ENCODE peak calls at places on chromosome 20, in eight cellular contexts. P, U, Z, O, F, L, T and R are unnamed samples.

GRCh38 chr20:33697129-33697528 is 10.9 kb upstream of the E2F1 start:
- DNase-seq in P (no peak), U (no peak), Z (no peak), O (no peak), F (peak), L (no peak), T (no peak), R (no peak)

GRCh38 chr20:38804682-38805501 is 605 bp upstream of the PPP1R16B start:
- DNase-seq in P (no peak), U (peak), Z (peak), O (no peak), F (no peak), L (no peak), T (peak), R (peak)

GRCh38 chr20:59006167-59006863 is 739 bp downstream of the CTSZ start:
- DNase-seq in P (no peak), U (peak), Z (no peak), O (no peak), F (peak), L (no peak), T (no peak), R (no peak)

GRCh38 chr20:13995841-13996240 is 525 bp downstream of the MACROD2 start:
- DNase-seq in P (no peak), U (no peak), Z (peak), O (no peak), F (peak), L (no peak), T (no peak), R (no peak)

GRCh38 chr20:6783752-6784725 is 16.6 kb downstream of the BMP2 start:
- DNase-seq in P (no peak), U (no peak), Z (no peak), O (no peak), F (no peak), L (no peak), T (no peak), R (no peak)

GRCh38 chr20:17768267-17768666 is 68.5 kb downstream of the BANF2 start:
- DNase-seq in P (no peak), U (no peak), Z (no peak), O (no peak), F (no peak), L (no peak), T (no peak), R (no peak)

GRCh38 chr20:37303637-37304036 is 14.2 kb downstream of the MANBAL start:
- DNase-seq in P (no peak), U (no peak), Z (no peak), O (no peak), F (peak), L (no peak), T (no peak), R (no peak)

GRCh38 chr20:36547186-36548005 is 6.1 kb downstream of the MYL9 start:
- DNase-seq in P (no peak), U (peak), Z (no peak), O (no peak), F (peak), L (no peak), T (no peak), R (no peak)

GRCh38 chr20:3848565-3848964 is 1.9 kb downstream of the MAVS start:
- DNase-seq in P (no peak), U (no peak), Z (no peak), O (no peak), F (no peak), L (no peak), T (no peak), R (no peak)

GRCh38 chr20:46767127-46767761 is 57.8 kb downstream of the SLC2A10 start:
- DNase-seq in P (peak), U (no peak), Z (peak), O (peak), F (no peak), L (peak), T (no peak), R (no peak)

GRCh38 chr20:21693322-21693721 is 12.1 kb upstream of the PAX1 start:
- DNase-seq in P (no peak), U (no peak), Z (no peak), O (peak), F (no peak), L (peak), T (no peak), R (no peak)

GRCh38 chr20:49505518-49505917 is 23.1 kb upstream of the KCNB1 start:
- DNase-seq in P (no peak), U (no peak), Z (no peak), O (no peak), F (peak), L (no peak), T (no peak), R (no peak)
- TF ChIP-seq POLR2AphosphoS5 in P (no peak), U (no peak), Z (no peak), O (no peak), F (peak), L (no peak), T (no peak), R (no peak)

DNA sequence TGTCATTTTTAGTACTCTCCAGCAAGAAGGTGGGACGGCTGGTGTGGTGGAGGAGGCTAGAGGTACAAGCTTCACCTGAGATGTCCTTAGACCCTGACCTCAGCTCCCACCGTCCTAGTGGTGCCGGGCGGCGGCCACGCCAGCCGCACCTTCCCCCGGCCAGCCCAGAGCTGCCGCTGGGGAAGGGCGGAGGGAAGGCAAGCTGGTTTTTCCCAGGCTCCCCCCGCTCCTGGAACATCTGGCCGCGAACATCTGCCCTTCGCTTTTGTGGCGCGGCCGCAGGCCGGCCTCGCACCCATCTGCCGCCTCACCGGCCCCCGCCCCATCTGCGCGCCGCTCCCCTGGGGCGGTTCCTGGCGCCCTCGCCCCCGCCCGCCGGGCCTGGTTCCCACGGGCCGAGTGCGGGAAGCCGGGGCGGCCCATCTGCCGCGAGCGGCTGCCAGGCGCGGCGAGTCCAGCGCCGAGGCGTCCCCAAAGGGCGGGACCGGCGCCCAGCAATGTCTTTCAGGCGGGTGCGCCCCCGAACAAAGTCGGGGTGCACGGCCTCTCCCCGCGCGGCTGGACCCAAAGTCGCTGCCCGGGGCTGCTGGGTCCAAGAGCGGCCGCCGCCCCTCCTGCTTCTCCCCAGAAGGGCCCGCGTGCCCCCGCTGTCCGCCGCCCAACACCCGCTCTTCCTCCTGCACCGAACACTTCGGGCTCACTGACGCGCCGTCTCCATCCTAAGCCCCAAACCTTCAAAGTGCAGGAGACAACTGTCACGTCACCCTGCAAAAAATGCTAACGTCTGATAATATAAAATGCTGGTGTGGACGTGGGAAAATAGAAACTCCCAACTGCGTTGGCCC is 17.3 kb upstream of the ID1 start:
- DNase-seq in P (no peak), U (peak), Z (peak), O (peak), F (no peak), L (no peak), T (no peak), R (no peak)
- TF ChIP-seq POLR2A in P (no peak), U (no peak), Z (no peak), O (no peak), F (no peak), L (no peak), T (no peak), R (no peak)

DNA sequence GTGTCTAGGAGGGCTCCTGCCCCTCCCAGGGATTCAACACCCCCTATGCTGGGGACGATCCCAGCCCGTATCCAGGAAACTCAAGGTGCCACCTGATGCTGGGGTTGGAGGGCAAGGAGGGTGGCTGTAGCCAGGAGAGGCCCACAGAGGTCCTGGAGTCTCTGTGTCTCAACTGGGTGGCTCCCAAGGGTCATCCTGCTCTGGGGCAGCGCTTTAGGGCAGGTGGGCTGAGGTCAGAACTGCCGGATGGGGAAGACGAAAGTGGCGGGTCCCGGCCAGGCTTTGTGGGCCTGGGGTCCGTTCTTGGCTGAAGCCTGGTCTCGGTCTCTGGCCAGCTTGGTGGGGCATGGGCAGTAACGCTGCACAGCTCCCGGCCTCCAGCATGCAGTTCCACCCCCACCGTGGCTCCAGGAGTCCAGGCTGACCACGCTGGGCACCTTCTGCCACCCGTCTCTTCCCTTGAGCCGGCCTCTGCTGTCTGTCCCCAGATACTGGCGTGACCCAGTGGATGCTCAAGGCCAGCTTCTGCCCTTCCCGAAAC is 2.8 kb upstream of the COL20A1 start:
- DNase-seq in P (no peak), U (no peak), Z (no peak), O (no peak), F (no peak), L (no peak), T (no peak), R (no peak)
- TF ChIP-seq POLR2AphosphoS5 in P (no peak), U (peak), Z (no peak), O (no peak), F (no peak), L (no peak), T (no peak), R (no peak)

GRCh38 chr20:1503564-1504227 is 12.5 kb upstream of the SIRPB2 start:
- DNase-seq in P (peak), U (peak), Z (peak), O (peak), F (no peak), L (peak), T (peak), R (peak)
- TF ChIP-seq POLR2A in P (no peak), U (no peak), Z (no peak), O (no peak), F (no peak), L (no peak), T (no peak), R (no peak)

GRCh38 chr20:62617711-62618483 is 24.4 kb upstream of the SLCO4A1 start:
- DNase-seq in P (no peak), U (peak), Z (peak), O (no peak), F (peak), L (peak), T (no peak), R (no peak)
- TF ChIP-seq POLR2AphosphoS5 in P (peak), U (peak), Z (no peak), O (no peak), F (peak), L (no peak), T (no peak), R (no peak)